ENCODE peak calls at places on chromosomes 7 and 10, in seven cellular contexts. H, M, R, L, N, E and B are unnamed samples.

GRCh38 chr10:49414496-49414895 is 18.6 kb upstream of the DRGX start:
- DNase-seq in H (no peak), M (no peak), R (no peak), L (no peak), N (no peak), E (no peak), B (no peak)

GRCh38 chr7:70356324-70356797 is 758.1 kb downstream of the AUTS2 start:
- DNase-seq in H (no peak), M (no peak), R (no peak), L (no peak), N (no peak), E (no peak), B (no peak)

GRCh38 chr10:33365871-33366411 is 31.5 kb upstream of the NRP1 start:
- DNase-seq in H (no peak), M (no peak), R (no peak), L (no peak), N (no peak), E (no peak), B (no peak)

GRCh38 chr10:114477285-114477684 is 73.0 kb upstream of the AFAP1L2 start:
- DNase-seq in H (no peak), M (no peak), R (no peak), L (no peak), N (no peak), E (no peak), B (no peak)

GRCh38 chr7:143002856-143003255 is 24.1 kb downstream of the OR9A2 start:
- DNase-seq in H (peak; percentile 57), M (no peak), R (no peak), L (peak; percentile 34), N (no peak), E (no peak), B (no peak)

GRCh38 chr10:58641095-58641531 is 128.4 kb downstream of the BICC1 start:
- DNase-seq in H (no peak), M (no peak), R (no peak), L (no peak), N (no peak), E (no peak), B (no peak)

GRCh38 chr10:25552283-25552919 is 377.6 kb downstream of the GPR158 start:
- DNase-seq in H (no peak), M (no peak), R (no peak), L (no peak), N (no peak), E (no peak), B (no peak)

GRCh38 chr10:29970576-29970975 is 88.8 kb downstream of the JCAD start:
- DNase-seq in H (no peak), M (no peak), R (no peak), L (no peak), N (no peak), E (no peak), B (no peak)

GRCh38 chr10:128398999-128399398 is 272.8 kb upstream of the MKI67 start:
- DNase-seq in H (no peak), M (no peak), R (no peak), L (no peak), N (no peak), E (no peak), B (no peak)

GRCh38 chr7:101952355-101953247 is 135.2 kb downstream of the CUX1 start:
- DNase-seq in H (no peak), M (peak; percentile 8), R (no peak), L (no peak), N (no peak), E (no peak), B (no peak)

GRCh38 chr10:15542817-15543216 is 171.7 kb upstream of the FAM171A1 start:
- DNase-seq in H (no peak), M (no peak), R (no peak), L (no peak), N (no peak), E (no peak), B (no peak)
- H3K4me3 ChIP-seq in H (no peak overlapping the region), M (no peak overlapping the region), R (no peak overlapping the region), L (no peak overlapping the region), N (no peak overlapping the region), E (no peak overlapping the region), B (no peak overlapping the region)

DNA sequence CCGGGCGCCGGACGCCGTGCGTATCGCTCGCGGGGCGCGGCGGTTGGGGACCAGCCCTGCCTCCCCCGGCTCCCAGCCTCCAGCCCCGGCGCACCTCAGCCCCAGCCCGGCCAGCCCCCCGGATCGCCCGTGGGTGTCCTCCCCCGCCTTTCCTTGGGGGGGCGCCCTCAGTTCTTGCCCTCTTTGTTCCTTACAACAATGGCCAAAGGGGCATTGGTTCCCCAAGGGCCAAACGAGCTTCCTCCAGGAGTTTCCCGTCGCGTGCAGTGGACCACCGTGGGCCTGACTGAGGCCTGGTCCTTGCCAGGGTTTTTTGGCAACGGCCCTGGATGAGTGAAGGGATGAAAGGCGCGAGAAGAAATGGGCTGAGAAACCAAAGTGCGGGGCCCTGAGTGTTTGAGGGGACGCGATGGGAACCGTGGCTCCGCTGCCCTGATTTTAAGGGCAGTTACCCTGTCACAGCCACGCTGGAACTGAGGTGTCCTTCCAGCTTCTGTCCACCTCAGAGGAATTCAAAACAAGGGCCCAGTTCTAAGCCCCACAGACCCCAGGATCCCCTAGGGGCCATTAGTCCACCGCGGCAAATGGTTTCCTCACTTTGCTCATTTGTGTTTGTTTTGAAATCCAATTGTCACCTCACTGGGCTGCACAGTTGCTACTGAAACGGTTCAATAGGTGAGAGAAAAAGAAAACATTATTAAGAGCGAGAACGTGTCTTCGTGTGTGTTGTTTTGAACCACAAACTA is 1.4 kb downstream of the MACROH2A2 start:
- DNase-seq in H (peak; percentile 40), M (no peak), R (no peak), L (peak; percentile 44), N (peak; percentile 25), E (peak; percentile 55), B (no peak)
- TF ChIP-seq CTCF in H (no peak), M (peak; percentile 66), R (no peak), L (no peak), N (peak; percentile 27), E (no peak), B (no peak)

GRCh38 chr7:27095897-27096755 is at the start of gene HOXA1:
- DNase-seq in H (no peak), M (no peak), R (no peak), L (peak; percentile 92), N (peak; percentile 79), E (peak; percentile 92), B (peak; percentile 85)

GRCh38 chr7:27096756-27097514 is 1.1 kb upstream of the HOXA1 start:
- DNase-seq in H (no peak), M (no peak), R (no peak), L (peak; percentile 49), N (no peak), E (peak; percentile 69), B (no peak)

GRCh38 chr7:27098493-27099223 is 2.9 kb upstream of the HOXA1 start:
- DNase-seq in H (no peak), M (no peak), R (no peak), L (peak; percentile 66), N (no peak), E (peak; percentile 74), B (no peak)

GRCh38 chr7:27099224-27099838 is 3.2 kb downstream of the HOXA2 start:
- DNase-seq in H (no peak), M (no peak), R (no peak), L (no peak), N (no peak), E (no peak), B (no peak)

GRCh38 chr7:27097686-27098492 is 2.1 kb upstream of the HOXA1 start:
- DNase-seq in H (no peak), M (no peak), R (no peak), L (peak; percentile 45), N (no peak), E (peak; percentile 61), B (no peak)
- H3K27me3 ChIP-seq in H (peaks cover 28% of the 10 kb centered on the region), M (no peaks in the 10 kb centered on the region), R (no peaks in the 10 kb centered on the region), L (no peaks in the 10 kb centered on the region), N (peaks cover 74% of the 10 kb centered on the region), E (no peaks in the 10 kb centered on the region), B (no peaks in the 10 kb centered on the region)

DNA sequence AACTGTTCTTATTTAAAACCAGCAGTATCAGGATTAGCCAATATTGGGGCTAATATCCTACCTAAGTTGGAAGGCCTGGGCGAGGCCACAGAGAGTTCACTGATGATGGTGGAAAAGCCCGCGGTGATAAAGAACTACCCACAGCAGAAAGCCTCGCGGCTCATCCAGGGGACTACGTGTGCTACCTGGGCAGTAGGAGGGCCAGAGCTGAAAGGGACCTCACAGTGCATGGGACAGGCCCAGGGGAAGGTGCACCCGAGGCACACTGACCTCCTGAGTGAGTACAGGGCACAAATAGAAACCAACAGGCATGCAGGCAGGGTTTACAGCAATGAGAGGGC is 1.4 kb downstream of the WDR86 start:
- DNase-seq in H (no peak), M (no peak), R (no peak), L (no peak), N (no peak), E (no peak), B (no peak)
- H3K4me3 ChIP-seq in H (no peak overlapping the region), M (no peak overlapping the region), R (no peak overlapping the region), L (peak overlapping the region; percentile 1), N (no peak overlapping the region), E (no peak overlapping the region), B (no peak overlapping the region)

DNA sequence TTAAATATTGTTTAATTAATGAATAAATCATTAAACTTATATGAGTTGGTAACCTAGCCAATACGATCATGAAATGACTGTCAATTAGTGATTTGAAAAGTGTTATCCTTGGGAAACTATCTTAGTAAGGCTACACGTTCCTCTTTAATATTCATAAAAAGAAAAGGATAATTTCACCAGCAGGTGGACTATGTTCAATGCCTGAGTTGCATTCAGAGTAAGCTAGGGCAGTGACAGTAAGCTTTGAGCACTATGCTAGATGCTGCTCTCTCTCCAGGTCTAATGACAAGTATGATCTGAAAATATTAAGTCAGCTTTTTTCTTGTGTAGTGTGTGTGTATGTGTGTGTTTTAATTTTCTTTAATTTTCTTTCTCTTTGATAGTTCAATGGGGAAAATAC is 486.3 kb upstream of the PCDH15 start:
- DNase-seq in H (no peak), M (no peak), R (no peak), L (no peak), N (no peak), E (no peak), B (no peak)
- TF ChIP-seq CTCF in H (no peak), M (peak; percentile 21), R (no peak), L (no peak), N (peak; percentile 39), E (no peak), B (no peak)

GRCh38 chr7:34889951-34890350 is 147.3 kb downstream of the DPY19L1 start:
- DNase-seq in H (no peak), M (no peak), R (no peak), L (no peak), N (no peak), E (no peak), B (no peak)
- H3K27me3 ChIP-seq in H (no peaks in the 10 kb centered on the region), M (no peaks in the 10 kb centered on the region), R (no peaks in the 10 kb centered on the region), L (no peaks in the 10 kb centered on the region), N (no peaks in the 10 kb centered on the region), E (no peaks in the 10 kb centered on the region), B (no peaks in the 10 kb centered on the region)

GRCh38 chr10:12448729-12449391 is 99.5 kb downstream of the CAMK1D start:
- DNase-seq in H (no peak), M (peak; percentile 77), R (no peak), L (no peak), N (no peak), E (no peak), B (peak; percentile 65)
- H3K4me3 ChIP-seq in H (no peak overlapping the region), M (no peak overlapping the region), R (no peak overlapping the region), L (no peak overlapping the region), N (no peak overlapping the region), E (peak overlapping the region; percentile 6), B (peak overlapping the region; percentile 31)